ENCODE peak calls at places on chromosomes 6 and 20, in nine cellular contexts. N is SK-N-MC; J is CD8-positive, alpha-beta memory T cell; Q is AG04450; S is ovary; O is pancreas; Z is heart left ventricle; W is esophagus squamous epithelium; A is CD4-positive, alpha-beta memory T cell. H is an unnamed sample.

GRCh38 chr6:27332692-27333641 is 20.9 kb upstream of the POM121L2 start:
- DNase-seq in N (peak; percentile 59), J (no peak), Q (peak; percentile 18), Z (no peak), S (peak; percentile 29), O (no peak), W (no peak), A (peak; percentile 59), H (no peak)

GRCh38 chr20:34703061-34703572 is 1.0 kb upstream of the TP53INP2 start:
- DNase-seq in N (no peak), A (no peak), W (no peak), Z (no peak), S (no peak), Q (no peak), O (no peak), J (no peak), H (no peak)

GRCh38 chr6:25535302-25536225 is 116.5 kb upstream of the SCGN start:
- DNase-seq in A (no peak), S (no peak), W (no peak), O (no peak), N (peak; percentile 18), Z (no peak), Q (no peak), J (no peak), H (no peak)

GRCh38 chr20:2626853-2627541 is 25.4 kb upstream of the NOP56 start:
- DNase-seq in A (no peak), S (no peak), J (no peak), O (no peak), Q (no peak), N (peak; percentile 26), W (no peak), Z (no peak), H (peak; percentile 28)

GRCh38 chr20:38447931-38448675 is 13.0 kb upstream of the SNHG17 start:
- DNase-seq in W (no peak), A (no peak), Q (no peak), Z (no peak), N (no peak), O (no peak), J (no peak), S (no peak), H (no peak)

GRCh38 chr20:20024942-20025341 is 7.8 kb downstream of the NAA20 start:
- DNase-seq in O (no peak), A (no peak), S (no peak), J (no peak), N (no peak), Q (no peak), W (no peak), Z (no peak), H (no peak)

GRCh38 chr20:32443386-32443974 is 85.3 kb downstream of the ASXL1 start:
- DNase-seq in O (no peak), Z (no peak), S (no peak), A (no peak), J (no peak), W (no peak), Q (no peak), N (no peak), H (peak; percentile 8)

GRCh38 chr20:53126185-53126584 is 154.0 kb downstream of the TSHZ2 start:
- DNase-seq in W (no peak), A (no peak), J (no peak), Q (no peak), N (no peak), Z (no peak), O (no peak), S (no peak), H (no peak)

GRCh38 chr20:57374931-57375651 is 16.1 kb upstream of the RBM38 start:
- DNase-seq in A (no peak), W (no peak), N (no peak), S (no peak), Q (no peak), Z (no peak), J (no peak), O (no peak), H (no peak)

GRCh38 chr6:3813150-3813780 is 35.9 kb upstream of the FAM50B start:
- DNase-seq in S (no peak), Q (no peak), O (no peak), W (no peak), A (no peak), J (no peak), Z (peak; percentile 86), N (no peak), H (peak; percentile 53)

GRCh38 chr20:34579936-34580587 is 21.5 kb downstream of the MAP1LC3A start:
- DNase-seq in J (no peak), S (no peak), O (no peak), W (no peak), Z (no peak), N (no peak), A (no peak), Q (no peak), H (no peak)

GRCh38 chr20:64030371-64031134 is 5.4 kb upstream of the C20orf204 start:
- DNase-seq in J (no peak), S (no peak), Z (no peak), W (no peak), A (no peak), N (no peak), O (peak; percentile 9), Q (no peak), H (no peak)

GRCh38 chr6:107318100-107318736 is 141.1 kb downstream of the PDSS2 start:
- DNase-seq in Q (peak; percentile 32), A (peak; percentile 2), W (no peak), S (peak; percentile 26), Z (peak; percentile 58), O (peak; percentile 23), J (no peak), N (peak; percentile 39), H (no peak)

GRCh38 chr20:32485770-32486248 is 99.3 kb downstream of the NOL4L start:
- DNase-seq in S (no peak), N (no peak), Z (no peak), A (no peak), W (no peak), O (no peak), Q (no peak), J (no peak), H (no peak)

GRCh38 chr6:20319520-20320357 is 81.9 kb upstream of the E2F3 start:
- DNase-seq in Q (no peak), J (peak; percentile 62), A (peak; percentile 86), W (peak; percentile 18), O (no peak), S (no peak), N (no peak), Z (no peak), H (peak; percentile 36)

GRCh38 chr20:56797023-56797422 is 167.9 kb downstream of the TFAP2C start:
- DNase-seq in J (no peak), A (no peak), N (no peak), Q (no peak), O (no peak), W (no peak), Z (no peak), S (no peak), H (no peak)

GRCh38 chr6:50899306-50899840 is 80.7 kb downstream of the TFAP2B start:
- DNase-seq in Q (no peak), O (no peak), J (no peak), W (no peak), S (no peak), A (no peak), Z (no peak), N (no peak), H (no peak)

GRCh38 chr6:118899948-118900347 is 6.0 kb downstream of the ASF1A start:
- DNase-seq in A (peak; percentile 36), O (no peak), W (no peak), N (no peak), J (no peak), Q (no peak), S (no peak), Z (no peak), H (no peak)

GRCh38 chr6:149075616-149076354 is 241.7 kb upstream of the TAB2 start:
- DNase-seq in N (peak; percentile 53), A (peak; percentile 27), O (no peak), W (no peak), Q (no peak), Z (no peak), S (no peak), J (no peak), H (no peak)

GRCh38 chr6:122286512-122286911 is 112.9 kb upstream of the HSF2 start:
- DNase-seq in Z (no peak), Q (no peak), J (no peak), S (no peak), A (no peak), W (no peak), O (no peak), N (peak; percentile 51), H (no peak)

GRCh38 chr20:16236589-16237241 is 336.5 kb downstream of the KIF16B start:
- DNase-seq in O (no peak), N (no peak), J (no peak), Z (no peak), A (no peak), Q (no peak), S (no peak), W (no peak), H (no peak)

GRCh38 chr6:145815351-145815772 is 767 bp upstream of the FBXO30 start:
- DNase-seq in W (no peak), S (no peak), J (no peak), O (no peak), N (no peak), Q (no peak), A (no peak), Z (peak; percentile 27), H (no peak)

GRCh38 chr6:33453361-33454008 is 891 bp upstream of the ZBTB9 start:
- DNase-seq in Q (no peak), W (no peak), S (no peak), N (no peak), O (no peak), Z (no peak), A (no peak), J (no peak), H (no peak)
- H3K27ac ChIP-seq in Q (no peak overlapping the region), W (peak overlapping the region; percentile 80), S (no peak overlapping the region), N (peak overlapping the region; percentile 57), O (peak overlapping the region; percentile 54), Z (peak overlapping the region; percentile 86), A (peak overlapping the region; percentile 78), J (peak overlapping the region; percentile 84), H (peak overlapping the region; percentile 76)

DNA sequence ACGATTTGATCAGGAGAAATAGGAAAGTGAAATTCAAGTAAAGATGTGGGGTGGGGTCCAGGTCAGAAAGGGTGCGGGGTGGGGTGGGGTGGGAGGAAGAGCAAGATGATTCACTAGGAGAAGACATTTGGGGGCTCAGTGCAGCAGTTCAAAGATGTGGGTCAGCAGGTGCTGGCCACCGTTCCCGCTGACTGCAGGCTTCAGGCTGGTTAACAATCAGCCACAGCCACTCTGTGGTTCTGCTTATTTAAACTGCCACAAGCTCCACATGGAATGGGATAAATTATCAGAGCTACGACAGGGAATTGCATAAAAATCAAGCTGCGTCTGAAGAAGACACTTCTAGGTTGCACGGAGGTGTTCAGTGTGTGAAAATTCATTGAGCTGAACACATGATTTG is 49.4 kb downstream of the TRAM2 start:
- DNase-seq in S (no peak), J (no peak), N (no peak), O (no peak), A (no peak), Z (no peak), Q (no peak), W (no peak), H (no peak)
- H3K27ac ChIP-seq in S (no peak overlapping the region), J (no peak overlapping the region), N (no peak overlapping the region), O (no peak overlapping the region), A (no peak overlapping the region), Z (no peak overlapping the region), Q (no peak overlapping the region), W (no peak overlapping the region), H (no peak overlapping the region)

GRCh38 chr6:30610065-30610464 is 7.0 kb downstream of the PPP1R10 start:
- DNase-seq in Q (no peak), W (no peak), Z (no peak), J (no peak), S (no peak), A (no peak), N (no peak), O (no peak), H (no peak)
- H3K27ac ChIP-seq in Q (no peak overlapping the region), W (no peak overlapping the region), Z (no peak overlapping the region), J (no peak overlapping the region), S (no peak overlapping the region), A (peak overlapping the region; percentile 32), N (no peak overlapping the region), O (no peak overlapping the region), H (peak overlapping the region; percentile 39)

GRCh38 chr20:50321797-50322480 is 131.3 kb downstream of the CEBPB start:
- DNase-seq in N (no peak), W (no peak), Q (no peak), A (no peak), S (peak; percentile 47), O (no peak), Z (no peak), J (no peak), H (no peak)
- H3K27ac ChIP-seq in N (no peak overlapping the region), W (peak overlapping the region; percentile 81), Q (peak overlapping the region; percentile 88), A (no peak overlapping the region), S (peak overlapping the region; percentile 88), O (peak overlapping the region; percentile 89), Z (peak overlapping the region; percentile 37), J (no peak overlapping the region), H (peak overlapping the region; percentile 87)